ENCODE peak calls at places on chromosomes 1 and 21, in seven cellular contexts. One of them, this sample, is unnamed.

GRCh38 chr1:25716320-25716719 is 83.7 kb upstream of the SELENON start:
- DNase-seq in heart left ventricle: no peak
- DNase-seq in A549: no peak
- DNase-seq in esophagus muscularis mucosa: no peak
- DNase-seq in IMR-90: no peak
- DNase-seq in right lobe of liver: no peak
- DNase-seq in ovary: no peak
- DNase-seq in this sample: peak

GRCh38 chr21:20424943-20425342 is 573.3 kb upstream of the NCAM2 start:
- DNase-seq in heart left ventricle: no peak
- DNase-seq in A549: no peak
- DNase-seq in esophagus muscularis mucosa: no peak
- DNase-seq in IMR-90: no peak
- DNase-seq in right lobe of liver: no peak
- DNase-seq in ovary: no peak
- DNase-seq in this sample: no peak

GRCh38 chr1:18668051-18668450 is 37.4 kb downstream of the PAX7 start:
- DNase-seq in heart left ventricle: no peak
- DNase-seq in A549: peak
- DNase-seq in esophagus muscularis mucosa: no peak
- DNase-seq in IMR-90: no peak
- DNase-seq in right lobe of liver: no peak
- DNase-seq in ovary: no peak
- DNase-seq in this sample: no peak

GRCh38 chr21:39523398-39523797 is 71.6 kb downstream of the SH3BGR start:
- DNase-seq in heart left ventricle: peak
- DNase-seq in A549: no peak
- DNase-seq in esophagus muscularis mucosa: no peak
- DNase-seq in IMR-90: no peak
- DNase-seq in right lobe of liver: peak
- DNase-seq in ovary: no peak
- DNase-seq in this sample: peak

GRCh38 chr21:27189870-27190269 is 223.0 kb upstream of the ADAMTS5 start:
- DNase-seq in heart left ventricle: no peak
- DNase-seq in A549: no peak
- DNase-seq in esophagus muscularis mucosa: no peak
- DNase-seq in IMR-90: no peak
- DNase-seq in right lobe of liver: no peak
- DNase-seq in ovary: no peak
- DNase-seq in this sample: peak

GRCh38 chr1:211484738-211485479 is 7.1 kb downstream of the RD3 start:
- DNase-seq in heart left ventricle: peak
- DNase-seq in A549: no peak
- DNase-seq in esophagus muscularis mucosa: peak
- DNase-seq in IMR-90: no peak
- DNase-seq in right lobe of liver: no peak
- DNase-seq in ovary: no peak
- DNase-seq in this sample: no peak

GRCh38 chr21:42460391-42461184 is 35.4 kb downstream of the RSPH1 start:
- DNase-seq in heart left ventricle: no peak
- DNase-seq in A549: no peak
- DNase-seq in esophagus muscularis mucosa: no peak
- DNase-seq in IMR-90: no peak
- DNase-seq in right lobe of liver: peak
- DNase-seq in ovary: no peak
- DNase-seq in this sample: peak

GRCh38 chr1:245108251-245108650 is 46.5 kb upstream of the KIF26B start:
- DNase-seq in heart left ventricle: no peak
- DNase-seq in A549: no peak
- DNase-seq in esophagus muscularis mucosa: no peak
- DNase-seq in IMR-90: no peak
- DNase-seq in right lobe of liver: no peak
- DNase-seq in ovary: no peak
- DNase-seq in this sample: no peak

GRCh38 chr1:48061162-48062136 is 64.3 kb upstream of the TRABD2B start:
- DNase-seq in heart left ventricle: peak
- DNase-seq in A549: peak
- DNase-seq in esophagus muscularis mucosa: no peak
- DNase-seq in IMR-90: peak
- DNase-seq in right lobe of liver: peak
- DNase-seq in ovary: no peak
- DNase-seq in this sample: peak

GRCh38 chr1:100912019-100912418 is 16.1 kb downstream of the SLC30A7 start:
- DNase-seq in heart left ventricle: no peak
- DNase-seq in A549: no peak
- DNase-seq in esophagus muscularis mucosa: no peak
- DNase-seq in IMR-90: peak
- DNase-seq in right lobe of liver: no peak
- DNase-seq in ovary: no peak
- DNase-seq in this sample: no peak

GRCh38 chr1:15911927-15912326 is 64.0 kb downstream of the ZBTB17 start:
- DNase-seq in heart left ventricle: no peak
- DNase-seq in A549: no peak
- DNase-seq in esophagus muscularis mucosa: no peak
- DNase-seq in IMR-90: no peak
- DNase-seq in right lobe of liver: no peak
- DNase-seq in ovary: no peak
- DNase-seq in this sample: no peak

GRCh38 chr1:161421456-161421855 is 53.8 kb upstream of the CFAP126 start:
- DNase-seq in heart left ventricle: no peak
- DNase-seq in A549: no peak
- DNase-seq in esophagus muscularis mucosa: no peak
- DNase-seq in IMR-90: no peak
- DNase-seq in right lobe of liver: no peak
- DNase-seq in ovary: no peak
- DNase-seq in this sample: no peak

GRCh38 chr1:203628997-203629508 is 2.4 kb downstream of the ATP2B4 start:
- DNase-seq in heart left ventricle: no peak
- DNase-seq in A549: no peak
- DNase-seq in esophagus muscularis mucosa: no peak
- DNase-seq in IMR-90: no peak
- DNase-seq in right lobe of liver: no peak
- DNase-seq in ovary: no peak
- DNase-seq in this sample: no peak

GRCh38 chr1:94258873-94259331 is 21.5 kb upstream of the ARHGAP29 start:
- DNase-seq in heart left ventricle: peak
- DNase-seq in A549: peak
- DNase-seq in esophagus muscularis mucosa: no peak
- DNase-seq in IMR-90: peak
- DNase-seq in right lobe of liver: peak
- DNase-seq in ovary: no peak
- DNase-seq in this sample: peak

GRCh38 chr1:37793773-37794371 is at the start of gene MANEAL:
- DNase-seq in heart left ventricle: peak
- DNase-seq in A549: peak
- DNase-seq in esophagus muscularis mucosa: no peak
- DNase-seq in IMR-90: peak
- DNase-seq in right lobe of liver: peak
- DNase-seq in ovary: no peak
- DNase-seq in this sample: peak

GRCh38 chr21:20538039-20538658 is 460.1 kb upstream of the NCAM2 start:
- DNase-seq in heart left ventricle: no peak
- DNase-seq in A549: no peak
- DNase-seq in esophagus muscularis mucosa: no peak
- DNase-seq in IMR-90: no peak
- DNase-seq in right lobe of liver: no peak
- DNase-seq in ovary: no peak
- DNase-seq in this sample: no peak

GRCh38 chr1:153791856-153792253 is 16.6 kb downstream of the SLC27A3 start:
- DNase-seq in heart left ventricle: no peak
- DNase-seq in A549: peak
- DNase-seq in esophagus muscularis mucosa: no peak
- DNase-seq in IMR-90: peak
- DNase-seq in right lobe of liver: no peak
- DNase-seq in ovary: no peak
- DNase-seq in this sample: no peak

GRCh38 chr1:91809267-91809666 is 76.7 kb downstream of the TGFBR3 start:
- DNase-seq in heart left ventricle: no peak
- DNase-seq in A549: no peak
- DNase-seq in esophagus muscularis mucosa: no peak
- DNase-seq in IMR-90: peak
- DNase-seq in right lobe of liver: no peak
- DNase-seq in ovary: no peak
- DNase-seq in this sample: no peak

GRCh38 chr1:5849550-5849949 is 142.7 kb downstream of the NPHP4 start:
- DNase-seq in heart left ventricle: no peak
- DNase-seq in A549: no peak
- DNase-seq in esophagus muscularis mucosa: no peak
- DNase-seq in IMR-90: no peak
- DNase-seq in right lobe of liver: no peak
- DNase-seq in ovary: no peak
- DNase-seq in this sample: no peak

GRCh38 chr1:103191327-103191726 is 83.0 kb upstream of the COL11A1 start:
- DNase-seq in heart left ventricle: no peak
- DNase-seq in A549: no peak
- DNase-seq in esophagus muscularis mucosa: no peak
- DNase-seq in IMR-90: peak
- DNase-seq in right lobe of liver: no peak
- DNase-seq in ovary: no peak
- DNase-seq in this sample: no peak
- H3K27ac ChIP-seq in heart left ventricle: no peak
- H3K27ac ChIP-seq in A549: no peak
- H3K27ac ChIP-seq in esophagus muscularis mucosa: no peak
- H3K27ac ChIP-seq in IMR-90: no peak
- H3K27ac ChIP-seq in right lobe of liver: no peak
- H3K27ac ChIP-seq in ovary: no peak
- H3K27ac ChIP-seq in this sample: no peak

DNA sequence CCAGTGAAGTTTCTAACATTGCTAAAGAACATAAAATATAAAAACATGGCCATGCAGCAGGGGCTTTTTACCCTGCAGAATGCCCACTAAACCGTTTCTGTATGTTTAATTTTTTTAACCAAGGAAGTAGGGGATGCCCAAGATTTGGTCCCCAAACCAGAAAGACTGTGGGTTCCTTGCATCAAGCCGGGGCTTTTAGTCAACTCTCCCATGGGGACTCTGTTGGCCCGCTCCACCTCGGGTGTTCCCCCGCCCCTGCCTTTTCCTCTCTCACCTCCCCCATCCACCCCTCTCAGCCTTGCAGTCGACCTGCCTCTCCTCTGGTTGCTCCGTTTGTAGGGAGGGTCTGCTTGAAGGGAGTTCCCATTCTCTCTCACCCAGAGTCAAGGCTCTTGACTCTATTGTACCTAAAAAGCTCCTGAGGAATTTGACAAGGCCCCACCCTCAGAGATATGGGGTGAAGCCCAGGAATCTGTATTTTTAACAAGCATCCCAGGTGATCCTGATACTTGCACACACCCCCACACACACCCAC is 117.5 kb downstream of the TOMM20 start:
- DNase-seq in heart left ventricle: no peak
- DNase-seq in A549: no peak
- DNase-seq in esophagus muscularis mucosa: no peak
- DNase-seq in IMR-90: no peak
- DNase-seq in right lobe of liver: peak
- DNase-seq in ovary: no peak
- DNase-seq in this sample: no peak
- TF ChIP-seq POLR2A in heart left ventricle: no peak
- TF ChIP-seq POLR2A in A549: no peak
- TF ChIP-seq POLR2A in esophagus muscularis mucosa: no peak
- TF ChIP-seq POLR2A in IMR-90: peak
- TF ChIP-seq POLR2A in right lobe of liver: no peak
- TF ChIP-seq POLR2A in ovary: no peak
- TF ChIP-seq POLR2A in this sample: no peak

GRCh38 chr1:177091036-177091435 is 73.5 kb downstream of the ASTN1 start:
- DNase-seq in heart left ventricle: no peak
- DNase-seq in A549: no peak
- DNase-seq in esophagus muscularis mucosa: no peak
- DNase-seq in IMR-90: no peak
- DNase-seq in right lobe of liver: no peak
- DNase-seq in ovary: no peak
- DNase-seq in this sample: no peak
- H3K27ac ChIP-seq in heart left ventricle: no peak
- H3K27ac ChIP-seq in A549: no peak
- H3K27ac ChIP-seq in esophagus muscularis mucosa: no peak
- H3K27ac ChIP-seq in IMR-90: no peak
- H3K27ac ChIP-seq in right lobe of liver: no peak
- H3K27ac ChIP-seq in ovary: no peak
- H3K27ac ChIP-seq in this sample: no peak

GRCh38 chr1:165828581-165829329 is 1.3 kb downstream of the UCK2 start:
- DNase-seq in heart left ventricle: peak
- DNase-seq in A549: peak
- DNase-seq in esophagus muscularis mucosa: no peak
- DNase-seq in IMR-90: peak
- DNase-seq in right lobe of liver: peak
- DNase-seq in ovary: peak
- DNase-seq in this sample: peak
- TF ChIP-seq POLR2A in heart left ventricle: no peak
- TF ChIP-seq POLR2A in A549: peak
- TF ChIP-seq POLR2A in esophagus muscularis mucosa: no peak
- TF ChIP-seq POLR2A in IMR-90: peak
- TF ChIP-seq POLR2A in right lobe of liver: no peak
- TF ChIP-seq POLR2A in ovary: no peak
- TF ChIP-seq POLR2A in this sample: no peak

GRCh38 chr1:16978589-16979474 is 1.6 kb downstream of the MFAP2 start:
- DNase-seq in heart left ventricle: peak
- DNase-seq in A549: no peak
- DNase-seq in esophagus muscularis mucosa: no peak
- DNase-seq in IMR-90: peak
- DNase-seq in right lobe of liver: no peak
- DNase-seq in ovary: peak
- DNase-seq in this sample: peak

GRCh38 chr1:16977377-16977776 is 3.0 kb downstream of the MFAP2 start:
- DNase-seq in heart left ventricle: no peak
- DNase-seq in A549: no peak
- DNase-seq in esophagus muscularis mucosa: no peak
- DNase-seq in IMR-90: no peak
- DNase-seq in right lobe of liver: no peak
- DNase-seq in ovary: no peak
- DNase-seq in this sample: no peak

GRCh38 chr1:16976966-16977365 is 3.5 kb downstream of the MFAP2 start:
- DNase-seq in heart left ventricle: no peak
- DNase-seq in A549: no peak
- DNase-seq in esophagus muscularis mucosa: no peak
- DNase-seq in IMR-90: no peak
- DNase-seq in right lobe of liver: no peak
- DNase-seq in ovary: no peak
- DNase-seq in this sample: no peak

GRCh38 chr1:16979475-16980327 is 719 bp downstream of the MFAP2 start:
- DNase-seq in heart left ventricle: no peak
- DNase-seq in A549: no peak
- DNase-seq in esophagus muscularis mucosa: no peak
- DNase-seq in IMR-90: no peak
- DNase-seq in right lobe of liver: no peak
- DNase-seq in ovary: peak
- DNase-seq in this sample: no peak

DNA sequence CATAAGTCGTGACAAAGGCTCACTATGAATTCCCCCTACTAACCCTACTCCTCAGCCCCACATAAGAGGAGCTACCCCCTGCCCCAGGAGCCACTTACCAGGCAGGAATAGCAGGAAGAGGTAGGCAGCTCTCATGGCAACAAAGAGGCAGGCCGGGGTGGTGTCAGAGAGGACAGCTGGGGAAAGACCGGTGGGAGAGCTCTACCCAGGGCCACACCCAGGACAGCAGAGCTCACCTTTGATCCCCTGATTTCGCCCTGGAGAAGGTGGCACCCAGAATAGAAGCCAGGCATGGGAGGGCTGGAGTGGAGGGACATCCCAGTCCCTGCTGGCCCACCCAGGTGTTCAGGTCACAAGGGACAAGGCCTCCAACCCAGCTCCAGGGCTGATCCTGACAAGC is 2.3 kb downstream of the MFAP2 start:
- DNase-seq in heart left ventricle: no peak
- DNase-seq in A549: no peak
- DNase-seq in esophagus muscularis mucosa: no peak
- DNase-seq in IMR-90: no peak
- DNase-seq in right lobe of liver: no peak
- DNase-seq in ovary: no peak
- DNase-seq in this sample: no peak
- H3K27ac ChIP-seq in heart left ventricle: peak
- H3K27ac ChIP-seq in A549: no peak
- H3K27ac ChIP-seq in esophagus muscularis mucosa: peak
- H3K27ac ChIP-seq in IMR-90: no peak
- H3K27ac ChIP-seq in right lobe of liver: no peak
- H3K27ac ChIP-seq in ovary: peak
- H3K27ac ChIP-seq in this sample: peak